ENCODE peak calls at places on chromosomes 4 and X, in eight cellular contexts. L is foreskin fibroblast; H is activated CD8-positive, alpha-beta memory T cell treated with anti-CD3 and anti-CD28 coated beads for 48 hours; J is CD8-positive, alpha-beta memory T cell; N is AG09319; G is T-helper 1 cell; O is iPS-NIHi11; M is stimulated activated CD4-positive, alpha-beta T cell treated with anti-CD3 and anti-CD28 coated beads, Interleukin-4, amount 100 ng/mL, for 1 hour. Q is an unnamed sample.

GRCh38 chr4:98181815-98182214 is 38.5 kb upstream of the STPG2 start:
- DNase-seq in L (peak), H (no peak), J (no peak), N (no peak), G (no peak), O (peak), M (no peak), Q (no peak)

GRCh38 chr4:83771113-83771705 is 235.3 kb downstream of the GPAT3 start:
- DNase-seq in L (peak), H (no peak), J (no peak), N (peak), G (no peak), O (peak), M (no peak), Q (no peak)

GRCh38 chrX:155048997-155049619 is 21.8 kb downstream of the CMC4 start:
- DNase-seq in L (peak), H (no peak), J (peak), N (no peak), G (peak), O (peak), M (peak), Q (peak)

GRCh38 chr4:77617203-77617602 is 11.6 kb downstream of the CXCL13 start:
- DNase-seq in L (peak), H (no peak), J (no peak), N (no peak), G (no peak), O (no peak), M (no peak), Q (no peak)

GRCh38 chrX:118188977-118189376 is 72.4 kb upstream of the KLHL13 start:
- DNase-seq in L (no peak), H (no peak), J (no peak), N (no peak), G (no peak), O (no peak), M (no peak), Q (no peak)

GRCh38 chr4:34269593-34269992 is 1974.7 kb downstream of the ARAP2 start:
- DNase-seq in L (no peak), H (no peak), J (no peak), N (no peak), G (no peak), O (no peak), M (no peak), Q (no peak)

GRCh38 chrX:147180886-147181285 is 366.3 kb upstream of the CXorf51A start:
- DNase-seq in L (no peak), H (no peak), J (no peak), N (no peak), G (no peak), O (no peak), M (no peak), Q (no peak)

GRCh38 chr4:54226399-54227260 is 2.5 kb upstream of the PDGFRA start:
- DNase-seq in L (peak), H (no peak), J (no peak), N (peak), G (no peak), O (peak), M (no peak), Q (peak)

GRCh38 chrX:14013074-14013473 is 16.6 kb downstream of the GEMIN8 start:
- DNase-seq in L (peak), H (no peak), J (no peak), N (no peak), G (no peak), O (no peak), M (no peak), Q (no peak)

GRCh38 chr4:53281438-53281837 is 84.4 kb downstream of the SCFD2 start:
- DNase-seq in L (peak), H (no peak), J (no peak), N (no peak), G (no peak), O (no peak), M (no peak), Q (no peak)

GRCh38 chr4:147318581-147318980 is 162.3 kb upstream of the EDNRA start:
- DNase-seq in L (peak), H (no peak), J (no peak), N (no peak), G (no peak), O (no peak), M (no peak), Q (no peak)

GRCh38 chr4:4427478-4427870 is 40.6 kb downstream of the NSG1 start:
- DNase-seq in L (no peak), H (no peak), J (no peak), N (no peak), G (no peak), O (no peak), M (no peak), Q (no peak)

GRCh38 chr4:136183513-136183912 is 1348.8 kb downstream of the PCDH18 start:
- DNase-seq in L (no peak), H (no peak), J (no peak), N (no peak), G (no peak), O (no peak), M (no peak), Q (no peak)

GRCh38 chrX:123563167-123563566 is 169.7 kb downstream of the THOC2 start:
- DNase-seq in L (no peak), H (no peak), J (no peak), N (no peak), G (no peak), O (no peak), M (no peak), Q (no peak)